ENCODE peak calls at places on chromosomes 16 and 17, in four cellular contexts. U, T, H and P are unnamed samples.

GRCh38 chr16:76676356-76676755 is 399.2 kb downstream of the CNTNAP4 start:
- DNase-seq in T (no peak), H (no peak), U (no peak), P (no peak)

GRCh38 chr17:58913971-58914769 is 158.5 kb downstream of the PPM1E start:
- DNase-seq in T (no peak), U (no peak), H (no peak), P (no peak)

GRCh38 chr17:72363336-72363620 is 242.5 kb downstream of the SOX9 start:
- DNase-seq in T (no peak), H (no peak), U (no peak), P (no peak)

GRCh38 chr17:57622886-57623433 is 122.1 kb downstream of the CCDC182 start:
- DNase-seq in H (peak), U (peak), T (no peak), P (peak)

GRCh38 chr17:57782051-57782490 is 37.0 kb upstream of the CCDC182 start:
- DNase-seq in H (no peak), T (no peak), U (no peak), P (no peak)

GRCh38 chr16:30472328-30472942 is at the start of gene ITGAL:
- DNase-seq in U (no peak), T (no peak), H (no peak), P (peak)

GRCh38 chr16:87733190-87733589 is 32.6 kb downstream of the KLHDC4 start:
- DNase-seq in U (no peak), T (no peak), H (no peak), P (no peak)

GRCh38 chr16:2761886-2762583 is 9.6 kb downstream of the SRRM2 start:
- DNase-seq in U (no peak), T (no peak), H (no peak), P (no peak)

GRCh38 chr17:17502741-17503565 is 6.8 kb upstream of the RASD1 start:
- DNase-seq in T (no peak), H (no peak), U (no peak), P (no peak)

GRCh38 chr17:40864661-40865380 is 2.2 kb downstream of the KRT12 start:
- DNase-seq in H (peak), T (no peak), U (no peak), P (no peak)

GRCh38 chr16:68737046-68737729 is at the start of gene CDH1:
- DNase-seq in T (peak), H (no peak), U (no peak), P (no peak)

GRCh38 chr17:68034452-68034776 is 1.1 kb upstream of the KPNA2 start:
- DNase-seq in T (no peak), H (no peak), U (no peak), P (no peak)

GRCh38 chr17:65292430-65292829 is 155.3 kb downstream of the RGS9 start:
- DNase-seq in U (no peak), T (no peak), H (no peak), P (no peak)

GRCh38 chr16:74623214-74623842 is 16.4 kb upstream of the GLG1 start:
- DNase-seq in U (peak), T (no peak), H (peak), P (no peak)

GRCh38 chr16:30054959-30055553 is 10.5 kb upstream of the ALDOA start:
- DNase-seq in T (peak), U (peak), H (peak), P (no peak)

GRCh38 chr16:83953796-83954576 is 946 bp downstream of the OSGIN1 start:
- DNase-seq in T (no peak), U (peak), H (peak), P (no peak)

GRCh38 chr16:48321307-48322036 is 63.7 kb downstream of the SIAH1 start:
- DNase-seq in U (no peak), H (no peak), T (no peak), P (no peak)

GRCh38 chr17:73308017-73308823 is 3.6 kb downstream of the CDC42EP4 start:
- DNase-seq in T (no peak), H (peak), U (peak), P (no peak)

GRCh38 chr17:81049372-81049911 is 14.5 kb downstream of the BAIAP2 start:
- DNase-seq in U (peak), H (no peak), T (no peak), P (peak)

GRCh38 chr16:3149630-3150345 is 15.0 kb downstream of the ZNF213 start:
- DNase-seq in H (no peak), T (peak), U (peak), P (no peak)

GRCh38 chr16:27475561-27475960 is 73.6 kb downstream of the IL21R start:
- DNase-seq in H (no peak), T (no peak), U (no peak), P (no peak)

GRCh38 chr17:21530311-21530710 is 154.2 kb downstream of the KCNJ12 start:
- DNase-seq in H (no peak), T (no peak), U (no peak), P (no peak)

GRCh38 chr16:85238233-85238647 is 126.0 kb upstream of the CIBAR2 start:
- DNase-seq in U (no peak), H (no peak), T (peak), P (no peak)

GRCh38 chr16:27781195-27781524 is 231.2 kb downstream of the KATNIP start:
- DNase-seq in H (no peak), U (no peak), T (no peak), P (no peak)

GRCh38 chr16:57354311-57354710 is 4.3 kb upstream of the CCL22 start:
- DNase-seq in T (no peak), U (no peak), H (no peak), P (no peak)

GRCh38 chr17:69223809-69224208 is 4.8 kb downstream of the ABCA10 start:
- DNase-seq in H (peak), T (no peak), U (no peak), P (peak)

GRCh38 chr17:82887255-82888164 is 47.7 kb upstream of the ZNF750 start:
- DNase-seq in U (no peak), H (peak), T (no peak), P (no peak)

GRCh38 chr17:1713878-1714487 is 3.8 kb upstream of the TLCD2 start:
- DNase-seq in T (peak), U (peak), H (peak), P (no peak)

GRCh38 chr17:75036643-75037268 is 10.0 kb downstream of the ATP5PD start:
- DNase-seq in H (no peak), U (peak), T (peak), P (no peak)

GRCh38 chr16:90077757-90078593 is 844 bp upstream of the PRDM7 start:
- DNase-seq in U (peak), T (no peak), H (no peak), P (no peak)

GRCh38 chr17:16027708-16028584 is 28.3 kb downstream of the TTC19 start:
- DNase-seq in T (no peak), H (peak), U (peak), P (peak)
- TF ChIP-seq ESRRA in T (no peak), H (no peak), U (no peak), P (no peak)

DNA sequence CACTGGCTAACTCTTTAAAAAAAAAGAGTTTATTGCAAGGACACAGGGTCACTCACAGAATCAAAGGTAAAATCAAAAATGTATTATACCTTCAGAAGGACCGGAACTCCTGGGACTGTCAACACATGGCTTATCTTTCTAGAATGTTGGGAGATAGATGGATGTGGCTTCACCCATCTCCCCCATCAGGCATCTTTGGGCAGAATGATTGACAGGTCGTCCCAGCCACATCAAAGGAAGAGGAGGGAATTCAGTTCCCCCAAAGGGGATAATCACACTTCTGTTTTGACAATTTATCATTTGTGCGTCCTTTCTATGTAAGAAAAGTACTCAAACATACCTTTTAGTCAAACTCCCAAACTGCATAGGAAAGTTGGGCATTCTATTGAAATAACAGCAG is 228.6 kb upstream of the CDH5 start:
- DNase-seq in T (no peak), H (no peak), U (no peak), P (no peak)
- TF ChIP-seq CREM in T (no peak), H (no peak), U (no peak), P (no peak)

DNA sequence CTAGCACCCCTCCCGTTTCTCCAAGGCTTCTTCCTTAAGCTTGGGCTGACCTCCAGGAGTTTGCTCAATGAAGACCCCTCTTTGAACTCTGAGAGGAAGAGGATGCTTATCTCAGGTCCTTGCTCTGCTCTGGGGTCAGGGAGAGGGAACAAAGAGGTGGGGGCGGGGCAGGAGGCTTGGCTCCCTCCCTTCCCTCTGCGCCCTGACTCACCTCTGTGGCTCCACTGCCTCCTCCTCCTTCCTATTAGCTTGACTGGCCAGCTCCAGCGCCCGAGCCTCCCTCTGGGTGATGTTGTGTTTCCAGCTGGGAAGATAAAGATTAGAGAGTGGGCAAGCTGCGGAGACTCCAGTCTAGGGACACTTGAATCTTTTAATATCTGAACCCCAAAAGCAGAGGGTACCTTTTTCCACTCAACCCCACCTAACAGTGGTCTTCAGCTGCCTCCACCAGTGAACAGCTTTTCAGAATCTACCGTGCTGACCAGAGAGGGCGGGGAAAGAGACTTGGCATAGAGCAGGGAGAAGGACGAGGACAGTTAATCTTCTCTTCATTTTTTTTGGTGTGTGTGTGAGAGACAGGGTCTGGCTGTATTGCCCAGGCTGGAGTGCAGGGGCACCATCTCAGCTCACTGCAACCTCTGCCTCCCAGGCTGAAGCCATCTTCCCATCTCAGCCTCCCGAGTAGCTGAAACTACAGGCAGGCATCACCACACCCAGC is 6.7 kb downstream of the GIP start:
- DNase-seq in T (peak), U (peak), H (peak), P (no peak)
- TF ChIP-seq ESRRA in T (no peak), U (peak), H (no peak), P (no peak)

GRCh38 chr16:67641779-67642708 is 2.9 kb upstream of the CARMIL2 start:
- DNase-seq in H (no peak), T (no peak), U (no peak), P (no peak)
- TF ChIP-seq CREM in H (no peak), T (no peak), U (no peak), P (no peak)

DNA sequence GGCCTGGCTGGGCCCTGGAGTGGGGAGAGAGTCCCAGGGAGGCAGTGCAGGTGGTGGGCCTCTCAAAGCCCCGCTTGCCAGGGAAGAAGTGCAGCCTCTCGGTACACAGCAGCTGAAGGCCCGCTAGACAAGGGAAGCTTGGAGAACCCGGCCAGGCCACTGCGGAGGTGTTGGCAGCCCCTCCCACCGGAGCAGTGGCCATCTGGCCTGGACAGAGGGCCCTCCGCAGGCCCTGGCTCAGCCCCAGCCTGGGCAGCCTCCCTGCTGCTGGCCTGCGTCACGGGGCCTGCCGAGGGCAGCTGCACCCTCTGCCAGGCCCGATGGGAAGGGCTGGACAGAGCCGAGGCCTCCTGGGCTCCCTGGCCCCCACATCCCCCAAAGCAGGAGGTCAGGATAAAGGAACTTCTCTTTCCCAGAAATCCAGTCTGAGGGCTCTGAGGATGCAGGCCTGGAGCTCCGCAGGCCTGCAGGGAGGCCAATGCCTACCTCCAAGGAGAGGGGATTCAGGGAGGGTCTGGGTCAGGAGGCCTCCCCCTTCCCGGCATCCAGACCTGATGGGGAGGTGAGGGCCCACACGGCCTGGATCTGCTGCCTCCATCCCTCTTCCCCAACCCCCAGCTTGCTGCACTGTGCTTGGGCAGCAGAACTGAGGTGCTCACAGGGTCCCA is 4.3 kb downstream of the SPPL2C start:
- DNase-seq in H (no peak), T (no peak), U (no peak), P (no peak)
- TF ChIP-seq ESRRA in H (no peak), T (no peak), U (no peak), P (no peak)

DNA sequence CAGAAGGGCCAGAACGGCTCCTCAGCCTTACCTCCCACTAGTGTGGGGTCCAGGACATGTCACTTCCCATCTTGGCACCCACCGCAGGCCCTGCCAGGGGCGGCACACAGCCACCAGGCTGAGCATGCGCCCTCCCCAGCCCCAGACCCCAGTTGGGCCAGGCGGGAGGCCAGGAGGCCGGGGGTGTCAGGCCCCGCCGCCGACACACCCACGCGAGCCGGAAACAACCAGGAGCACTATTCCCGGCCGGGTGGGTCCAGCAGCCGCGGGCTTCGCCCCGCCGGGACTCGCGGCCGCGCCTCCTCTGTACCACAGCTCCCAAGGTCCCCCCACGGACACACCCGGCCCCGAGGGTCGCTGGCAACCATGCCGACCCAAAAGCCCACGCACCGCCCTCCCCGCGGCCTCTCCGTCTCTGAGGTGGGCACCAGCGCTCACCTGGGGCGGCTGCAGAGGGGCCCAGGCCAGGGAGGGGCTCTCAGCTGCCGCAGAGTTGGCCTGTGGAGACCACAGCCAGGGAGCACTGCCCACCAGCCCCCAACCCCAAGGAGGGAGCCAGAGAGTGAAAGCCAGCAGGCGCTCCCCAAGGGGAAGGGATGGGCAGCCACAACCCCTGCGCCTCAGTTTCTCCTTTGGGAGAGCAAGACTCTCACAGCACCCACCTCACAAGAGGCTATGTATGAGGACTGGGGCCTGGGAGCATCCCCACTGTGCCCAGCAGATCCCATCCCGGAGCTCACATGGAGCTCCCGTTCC is 18.0 kb downstream of the B9D1 start:
- DNase-seq in H (no peak), U (no peak), T (peak), P (no peak)
- TF ChIP-seq CREM in H (no peak), U (no peak), T (no peak), P (no peak)

GRCh38 chr16:14356064-14356463 is 274.0 kb downstream of the PARN start:
- DNase-seq in T (no peak), U (no peak), H (no peak), P (no peak)

GRCh38 chr16:14353340-14353739 is 276.7 kb downstream of the PARN start:
- DNase-seq in T (no peak), U (no peak), H (no peak), P (no peak)

GRCh38 chr16:14357328-14357727 is 272.7 kb downstream of the PARN start:
- DNase-seq in T (no peak), U (no peak), H (no peak), P (no peak)

GRCh38 chr16:14351647-14352046 is 278.4 kb downstream of the PARN start:
- DNase-seq in T (no peak), H (peak), U (no peak), P (no peak)

GRCh38 chr16:14354561-14355351 is 275.3 kb downstream of the PARN start:
- DNase-seq in T (no peak), H (no peak), U (no peak), P (peak)
- TF ChIP-seq ESRRA in T (no peak), H (no peak), U (no peak), P (peak)

DNA sequence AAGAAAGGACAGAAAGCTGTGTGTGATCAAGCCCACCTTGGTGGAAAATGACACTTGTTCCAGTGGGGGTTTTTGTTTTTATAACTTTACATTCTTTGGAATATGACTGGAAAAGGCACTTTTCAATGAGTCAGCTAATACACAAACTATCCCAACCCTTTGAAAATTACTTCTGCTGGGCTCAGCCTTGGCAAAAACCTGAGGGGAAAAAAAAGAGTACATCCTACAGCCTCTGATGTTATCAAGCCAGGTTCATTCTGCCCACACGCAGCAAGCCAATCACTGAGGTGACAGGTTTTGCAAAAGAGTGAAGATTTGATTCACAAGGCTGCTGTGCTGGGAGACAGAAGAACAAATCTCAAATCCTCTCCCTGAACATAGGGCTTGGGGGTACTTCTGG is 484.5 kb upstream of the ERCC4 start:
- DNase-seq in H (no peak), T (no peak), U (no peak), P (no peak)
- TF ChIP-seq CREM in H (no peak), T (no peak), U (no peak), P (peak)